ENCODE peak calls at places on chromosomes 3 and 15, in seven cellular contexts. Y is AG10803; Q is HCT116; W is EH; U is stimulated activated CD8-positive, alpha-beta memory T cell treated with anti-CD3 and anti-CD28 coated beads, Interleukin-2, amount 100 ng/mL, for 1 hour; Z is thoracic aorta; S is glomerular endothelial cell. L is an unnamed sample.

GRCh38 chr15:39774688-39775267 is 7.9 kb downstream of the FSIP1 start:
- DNase-seq in W (no peak), Y (no peak), Q (no peak), U (no peak), S (no peak), Z (no peak), L (no peak)

GRCh38 chr3:72032435-72033118 is 247.6 kb upstream of the PROK2 start:
- DNase-seq in S (no peak), W (no peak), Q (no peak), U (no peak), Y (no peak), Z (no peak), L (no peak)

GRCh38 chr15:48682949-48683651 is 37.6 kb upstream of the FBN1 start:
- DNase-seq in Q (no peak), Y (peak), U (no peak), Z (no peak), S (no peak), W (peak), L (peak)

GRCh38 chr15:49238342-49238741 is 68.3 kb downstream of the GALK2 start:
- DNase-seq in W (peak), Q (no peak), Z (no peak), U (no peak), Y (peak), S (no peak), L (peak)

GRCh38 chr3:123663977-123664376 is 79.1 kb upstream of the HACD2 start:
- DNase-seq in Y (no peak), Z (no peak), U (no peak), S (no peak), Q (no peak), W (no peak), L (no peak)

GRCh38 chr3:152466784-152467183 is 198.1 kb downstream of the MBNL1 start:
- DNase-seq in W (peak), Z (no peak), S (no peak), Y (peak), U (no peak), Q (no peak), L (peak)

GRCh38 chr3:42980909-42981308 is 1.8 kb downstream of the GASK1A start:
- DNase-seq in Q (no peak), S (no peak), U (no peak), W (no peak), Y (peak), Z (no peak), L (no peak)

GRCh38 chr3:53577486-53577885 is 83.1 kb downstream of the CACNA1D start:
- DNase-seq in Y (peak), S (no peak), U (no peak), W (peak), Z (no peak), Q (no peak), L (no peak)

GRCh38 chr3:23806322-23807160 is 786 bp downstream of the UBE2E1 start:
- DNase-seq in Q (no peak), W (peak), Y (no peak), S (no peak), U (no peak), Z (no peak), L (peak)

GRCh38 chr3:87000940-87001339 is 10.0 kb upstream of the VGLL3 start:
- DNase-seq in W (no peak), Z (no peak), Q (no peak), Y (no peak), S (no peak), U (no peak), L (no peak)

GRCh38 chr3:56251343-56251945 is 216.8 kb downstream of the ERC2 start:
- DNase-seq in U (no peak), Y (peak), W (peak), S (peak), Z (no peak), Q (peak), L (peak)

GRCh38 chr15:35673093-35673573 is 127.2 kb upstream of the DPH6 start:
- DNase-seq in S (peak), Z (no peak), Y (no peak), W (no peak), Q (no peak), U (no peak), L (no peak)

GRCh38 chr3:131532645-131533044 is 29.9 kb upstream of the MRPL3 start:
- DNase-seq in Y (no peak), U (no peak), S (no peak), W (no peak), Z (no peak), Q (no peak), L (no peak)

GRCh38 chr3:161475905-161476304 is 20.7 kb upstream of the OTOL1 start:
- DNase-seq in Z (no peak), S (no peak), Q (peak), Y (no peak), W (peak), U (no peak), L (peak)

GRCh38 chr3:48680811-48681540 is 4.7 kb downstream of the NCKIPSD start:
- DNase-seq in Y (no peak), Q (no peak), U (no peak), W (no peak), Z (no peak), S (no peak), L (no peak)

GRCh38 chr3:27422617-27423016 is 53.4 kb upstream of the NEK10 start:
- DNase-seq in U (no peak), Z (no peak), W (no peak), Y (no peak), Q (no peak), S (no peak), L (no peak)

GRCh38 chr15:70160267-70160666 is 62.5 kb upstream of the TLE3 start:
- DNase-seq in W (no peak), S (no peak), Y (no peak), Z (no peak), Q (no peak), U (no peak), L (peak)

GRCh38 chr3:128215290-128215689 is 62.0 kb downstream of the EEFSEC start:
- DNase-seq in U (no peak), Q (no peak), Z (no peak), W (no peak), Y (no peak), S (no peak), L (no peak)

GRCh38 chr3:63673111-63673510 is 20.6 kb downstream of the SNTN start:
- DNase-seq in Y (no peak), W (no peak), Q (no peak), S (no peak), Z (no peak), U (no peak), L (no peak)

GRCh38 chr3:13452490-13453335 is 27.4 kb upstream of the HDAC11 start:
- DNase-seq in U (no peak), Z (no peak), Q (peak), Y (peak), S (peak), W (peak), L (peak)

GRCh38 chr3:29822051-29822450 is 541.2 kb downstream of the RBMS3 start:
- DNase-seq in S (peak), U (no peak), Z (no peak), W (peak), Y (peak), Q (no peak), L (peak)

GRCh38 chr3:61894988-61895935 is 333.9 kb downstream of the PTPRG start:
- DNase-seq in Q (peak), U (no peak), Z (peak), S (peak), W (peak), Y (peak), L (peak)

GRCh38 chr15:36693644-36694043 is 114.2 kb downstream of the CDIN1 start:
- DNase-seq in U (no peak), W (no peak), S (no peak), Z (no peak), Q (no peak), Y (no peak), L (no peak)

GRCh38 chr3:172550347-172550943 is 27.2 kb upstream of the TNFSF10 start:
- DNase-seq in S (no peak), Q (peak), Z (no peak), W (peak), Y (peak), U (no peak), L (peak)